ENCODE peak calls at places on chromosomes 5 and 9, in nine cellular contexts. Y is thoracic aorta; R is A549; M is mesothelial cell of epicardium; I is AG04449; Z is adrenal gland; J is neural crest cell; S is CD8-positive, alpha-beta T cell; L is MCF 10A. N is an unnamed sample.

GRCh38 chr9:101977614-101978210 is 239.3 kb upstream of the GRIN3A start:
- DNase-seq in Y (no peak), R (peak), M (no peak), I (no peak), Z (no peak), J (no peak), S (no peak), L (peak), N (no peak)

GRCh38 chr9:32986971-32987370 is 14.5 kb downstream of the APTX start:
- DNase-seq in Y (no peak), R (no peak), M (no peak), I (no peak), Z (no peak), J (no peak), S (no peak), L (peak), N (no peak)

GRCh38 chr9:1271786-1272185 is 221.6 kb downstream of the DMRT2 start:
- DNase-seq in Y (no peak), R (no peak), M (no peak), I (no peak), Z (no peak), J (no peak), S (no peak), L (no peak), N (no peak)

GRCh38 chr5:176530983-176531901 is 6.0 kb downstream of the RNF44 start:
- DNase-seq in Y (no peak), R (no peak), M (no peak), I (no peak), Z (no peak), J (no peak), S (peak), L (no peak), N (no peak)

GRCh38 chr5:145834917-145835838 is at the start of gene PRELID2:
- DNase-seq in Y (peak), R (peak), M (peak), I (no peak), Z (peak), J (peak), S (no peak), L (peak), N (peak)

GRCh38 chr5:10332301-10332700 is 21.2 kb upstream of the MARCHF6 start:
- DNase-seq in Y (no peak), R (no peak), M (no peak), I (no peak), Z (no peak), J (no peak), S (no peak), L (no peak), N (no peak)

GRCh38 chr9:38227656-38228055 is 158.6 kb upstream of the SHB start:
- DNase-seq in Y (no peak), R (no peak), M (no peak), I (peak), Z (no peak), J (no peak), S (peak), L (peak), N (no peak)

GRCh38 chr9:35689601-35690446 is at the start of gene TPM2:
- DNase-seq in Y (peak), R (peak), M (peak), I (no peak), Z (peak), J (peak), S (no peak), L (peak), N (peak)

GRCh38 chr5:108046955-108047670 is 334.8 kb downstream of the FBXL17 start:
- DNase-seq in Y (no peak), R (no peak), M (no peak), I (no peak), Z (no peak), J (no peak), S (no peak), L (no peak), N (no peak)

GRCh38 chr9:9874270-9874669 is 738.5 kb downstream of the PTPRD start:
- DNase-seq in Y (no peak), R (no peak), M (no peak), I (no peak), Z (no peak), J (no peak), S (no peak), L (no peak), N (no peak)

GRCh38 chr9:115262477-115262876 is 144.5 kb upstream of the TNC start:
- DNase-seq in Y (no peak), R (peak), M (peak), I (peak), Z (no peak), J (no peak), S (no peak), L (peak), N (peak)

GRCh38 chr5:96254980-96255681 is 177.9 kb downstream of the PCSK1 start:
- DNase-seq in Y (no peak), R (peak), M (no peak), I (peak), Z (no peak), J (no peak), S (no peak), L (peak), N (peak)

DNA sequence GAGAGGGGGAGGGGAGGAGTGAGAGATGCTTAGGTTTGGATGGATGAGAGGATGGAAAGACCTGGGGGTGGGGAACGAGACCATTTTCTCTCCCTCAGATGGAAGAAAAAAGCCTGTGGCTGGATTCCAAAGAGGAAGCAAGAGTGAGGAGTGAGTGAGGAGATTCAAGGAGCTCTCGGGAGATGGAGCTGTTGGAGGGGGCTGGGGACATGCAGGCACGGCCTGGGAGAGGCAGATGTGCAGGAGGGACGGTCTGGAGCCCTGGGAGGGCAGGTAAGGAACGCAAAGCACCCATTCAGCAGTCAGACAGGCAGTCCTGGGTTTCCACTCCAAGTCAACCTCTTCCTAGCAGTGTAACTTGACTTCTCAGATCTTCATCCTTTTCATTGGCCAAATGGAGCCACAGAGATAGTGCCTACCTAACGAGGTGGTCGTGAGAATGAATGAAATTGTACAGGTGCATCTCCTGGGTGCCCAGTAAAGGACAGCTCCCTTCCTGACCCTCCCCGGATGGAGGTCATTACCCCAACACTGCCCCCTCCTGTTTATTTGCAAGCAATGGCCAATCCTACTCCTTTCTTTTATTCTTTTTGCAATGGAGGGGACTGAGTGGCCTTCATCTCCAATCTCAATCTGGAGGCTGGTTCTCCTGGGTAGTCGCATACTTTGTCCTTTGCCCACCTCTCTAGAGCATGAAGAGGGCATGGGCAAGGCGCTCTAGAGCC is 52.2 kb downstream of the PCDH1 start:
- DNase-seq in Y (no peak), R (peak), M (no peak), I (no peak), Z (no peak), J (no peak), S (no peak), L (peak), N (no peak)
- TF ChIP-seq CTCF in Y (no peak), R (peak), M (no peak), I (no peak), Z (peak), J (peak), S (no peak), L (peak), N (peak)

GRCh38 chr9:82105729-82106128 is 117.2 kb downstream of the SPATA31D1 start:
- DNase-seq in Y (no peak), R (no peak), M (no peak), I (no peak), Z (no peak), J (no peak), S (no peak), L (peak), N (no peak)
- TF ChIP-seq CTCF in Y (no peak), R (no peak), M (no peak), I (no peak), Z (no peak), J (no peak), S (no peak), L (no peak), N (no peak)

DNA sequence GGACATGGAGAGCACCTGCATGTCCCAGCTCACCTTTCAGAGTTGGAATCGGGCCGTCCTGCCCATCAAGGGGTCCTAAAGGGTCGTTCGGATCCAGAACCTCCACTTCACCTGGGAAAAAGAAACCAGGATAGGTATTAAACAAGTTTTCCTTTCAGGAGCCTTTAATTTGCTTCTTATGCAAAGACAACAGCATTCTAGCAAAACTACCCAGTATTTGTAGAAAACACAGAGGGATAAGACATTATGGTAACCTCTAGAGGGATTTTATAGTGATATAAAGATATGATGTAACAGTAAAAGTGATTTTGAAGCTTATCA is 174.4 kb downstream of the ROR2 start:
- DNase-seq in Y (no peak), R (no peak), M (no peak), I (no peak), Z (no peak), J (no peak), S (no peak), L (no peak), N (no peak)
- TF ChIP-seq CTCF in Y (no peak), R (peak), M (peak), I (no peak), Z (no peak), J (peak), S (peak), L (no peak), N (peak)

GRCh38 chr9:27445057-27445990 is 78.8 kb upstream of the IFNK start:
- DNase-seq in Y (no peak), R (no peak), M (no peak), I (no peak), Z (no peak), J (no peak), S (no peak), L (no peak), N (no peak)
- TF ChIP-seq CTCF in Y (no peak), R (no peak), M (no peak), I (no peak), Z (no peak), J (no peak), S (no peak), L (no peak), N (no peak)

DNA sequence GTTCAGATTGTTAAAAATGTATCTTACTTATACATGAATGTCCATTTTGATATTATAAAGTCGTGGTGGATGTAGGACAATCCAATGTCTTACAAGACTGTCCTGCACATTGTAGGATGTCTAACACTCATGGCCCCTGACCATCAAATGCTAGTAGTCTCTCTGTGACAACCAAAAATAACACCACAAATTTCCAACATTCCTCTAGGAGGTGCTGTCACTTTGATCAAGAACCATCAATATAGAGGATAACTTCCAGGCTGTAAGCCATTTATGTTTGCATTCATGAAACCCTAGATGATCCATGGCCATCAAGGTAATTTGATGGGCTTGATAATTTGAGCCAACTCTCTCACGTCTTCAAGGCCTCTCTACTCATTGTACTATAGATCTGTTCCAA is 20.5 kb upstream of the ZFR start:
- DNase-seq in Y (no peak), R (no peak), M (no peak), I (no peak), Z (no peak), J (no peak), S (no peak), L (peak), N (no peak)
- TF ChIP-seq CTCF in Y (no peak), R (no peak), M (no peak), I (no peak), Z (no peak), J (no peak), S (no peak), L (no peak), N (no peak)

GRCh38 chr5:77285442-77285841 is 75.0 kb downstream of the PDE8B start:
- DNase-seq in Y (no peak), R (no peak), M (no peak), I (no peak), Z (no peak), J (no peak), S (no peak), L (no peak), N (no peak)

GRCh38 chr5:77280036-77280435 is 69.6 kb downstream of the PDE8B start:
- DNase-seq in Y (no peak), R (no peak), M (no peak), I (no peak), Z (no peak), J (no peak), S (no peak), L (no peak), N (no peak)

GRCh38 chr5:77277764-77278163 is 67.3 kb downstream of the PDE8B start:
- DNase-seq in Y (no peak), R (no peak), M (no peak), I (no peak), Z (no peak), J (no peak), S (no peak), L (no peak), N (no peak)

GRCh38 chr5:77281969-77282336 is 71.5 kb downstream of the PDE8B start:
- DNase-seq in Y (no peak), R (no peak), M (no peak), I (no peak), Z (no peak), J (no peak), S (no peak), L (no peak), N (no peak)

DNA sequence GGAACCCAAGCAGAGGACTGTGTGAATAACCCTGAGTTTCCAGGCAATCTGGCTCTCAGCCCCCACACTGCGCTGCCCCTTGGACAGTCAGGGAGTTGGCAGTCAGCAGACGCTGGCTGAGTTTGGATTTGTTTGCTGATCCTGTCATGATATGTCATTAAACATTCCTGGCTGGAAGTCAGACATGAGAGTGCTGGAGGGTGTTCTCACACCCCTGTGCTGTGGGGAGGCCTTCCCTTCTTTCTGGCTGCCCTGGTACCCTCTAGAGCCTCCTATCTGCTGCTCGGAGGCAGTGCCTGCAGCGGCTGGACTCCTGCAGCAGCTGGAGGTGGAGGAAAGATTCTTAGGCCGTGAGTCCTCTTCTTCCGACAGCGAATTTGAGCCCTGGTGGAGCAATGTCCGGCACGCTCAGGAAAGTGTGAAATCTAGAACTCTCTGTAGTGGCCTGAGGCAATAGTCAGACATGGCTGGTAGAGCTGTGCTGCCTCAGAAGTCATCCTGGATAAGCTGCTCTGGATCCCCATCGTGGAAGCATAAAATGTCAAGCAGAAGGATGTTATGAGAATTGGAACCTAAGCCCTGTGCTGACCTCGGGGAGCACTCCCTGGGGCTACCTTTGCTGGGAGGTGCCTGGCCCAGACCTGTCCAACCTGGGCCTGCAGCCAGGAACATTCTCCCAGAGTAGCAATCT is 72.0 kb downstream of the PDE8B start:
- DNase-seq in Y (no peak), R (peak), M (no peak), I (no peak), Z (no peak), J (no peak), S (no peak), L (peak), N (no peak)
- TF ChIP-seq CTCF in Y (no peak), R (no peak), M (no peak), I (no peak), Z (no peak), J (no peak), S (no peak), L (peak), N (no peak)